ENCODE peak calls at places on chromosomes 11 and 22, in four cellular contexts. E, P, C and B are unnamed samples.

GRCh38 chr11:95076416-95076815 is 9.7 kb downstream of the SRSF8 start:
- DNase-seq in P (peak), E (no peak), C (no peak), B (no peak)

GRCh38 chr22:20487715-20488114 is 7.9 kb downstream of the KLHL22 start:
- DNase-seq in P (no peak), C (no peak), E (no peak), B (no peak)

GRCh38 chr22:20291604-20292063 is 23.5 kb upstream of the RTN4R start:
- DNase-seq in P (no peak), E (no peak), C (no peak), B (no peak)

GRCh38 chr22:35961480-35961902 is 67.1 kb downstream of the RBFOX2 start:
- DNase-seq in C (no peak), P (peak), E (no peak), B (no peak)

GRCh38 chr11:104476898-104477297 is 313.0 kb upstream of the PDGFD start:
- DNase-seq in P (no peak), C (no peak), E (no peak), B (no peak)

GRCh38 chr22:35838849-35839646 is 121.4 kb downstream of the APOL5 start:
- DNase-seq in P (peak), E (no peak), C (no peak), B (no peak)

GRCh38 chr11:130121430-130121978 is 38.1 kb upstream of the ST14 start:
- DNase-seq in C (no peak), P (peak), E (no peak), B (no peak)

GRCh38 chr22:44325718-44326548 is 13.2 kb upstream of the SHISAL1 start:
- DNase-seq in C (no peak), P (peak), E (no peak), B (no peak)

GRCh38 chr11:11641581-11641980 is 19.8 kb upstream of the GALNT18 start:
- DNase-seq in C (no peak), P (no peak), E (no peak), B (no peak)

GRCh38 chr11:112290462-112290894 is 29.8 kb upstream of the PLET1 start:
- DNase-seq in E (no peak), C (no peak), P (peak), B (no peak)

GRCh38 chr11:645536-645935 is 8.5 kb downstream of the DRD4 start:
- DNase-seq in C (no peak), E (no peak), P (no peak), B (no peak)

GRCh38 chr22:26835929-26836528 is 178.6 kb downstream of the MIAT start:
- DNase-seq in P (peak), C (no peak), E (no peak), B (peak)

GRCh38 chr11:133833101-133833898 is 12.0 kb downstream of the SPATA19 start:
- DNase-seq in P (no peak), E (no peak), C (no peak), B (no peak)

GRCh38 chr11:119085523-119085878 is 820 bp downstream of the HMBS start:
- DNase-seq in C (no peak), P (no peak), E (no peak), B (no peak)

GRCh38 chr22:29202231-29203192 is 3.2 kb upstream of the EMID1 start:
- DNase-seq in E (no peak), C (peak), P (peak), B (peak)

GRCh38 chr11:11937957-11938356 is 70.5 kb downstream of the DKK3 start:
- DNase-seq in P (no peak), C (no peak), E (no peak), B (no peak)

GRCh38 chr11:130524132-130524790 is 75.8 kb downstream of the ADAMTS15 start:
- DNase-seq in C (no peak), E (no peak), P (no peak), B (no peak)

GRCh38 chr22:43532301-43533050 is 120.7 kb downstream of the MPPED1 start:
- DNase-seq in P (no peak), C (no peak), E (no peak), B (no peak)

GRCh38 chr22:46443850-46444389 is 93.5 kb downstream of the CELSR1 start:
- DNase-seq in E (no peak), C (no peak), P (no peak), B (no peak)

GRCh38 chr11:73729594-73730206 is 31.2 kb downstream of the RAB6A start:
- DNase-seq in E (no peak), C (no peak), P (no peak), B (no peak)

GRCh38 chr11:60754887-60755286 is 1.8 kb upstream of the MS4A15 start:
- DNase-seq in P (no peak), C (no peak), E (no peak), B (no peak)
- H3K27ac ChIP-seq in P (no peak), C (no peak), E (no peak), B (no peak)

GRCh38 chr11:96758957-96759356 is 369.1 kb downstream of the JRKL start:
- DNase-seq in C (no peak), P (no peak), E (no peak), B (no peak)
- H3K27ac ChIP-seq in C (no peak), P (no peak), E (no peak), B (no peak)

GRCh38 chr11:117179048-117179999 is 781 bp downstream of the SIDT2 start:
- DNase-seq in C (peak), E (no peak), P (peak), B (peak)
- H3K27ac ChIP-seq in C (peak), E (peak), P (peak), B (peak)

GRCh38 chr11:46463701-46464100 is 72.1 kb upstream of the CHRM4 start:
- DNase-seq in C (no peak), P (no peak), E (no peak), B (no peak)
- H3K27ac ChIP-seq in C (no peak), P (no peak), E (no peak), B (no peak)

GRCh38 chr22:41638124-41638523 is 17.0 kb downstream of the XRCC6 start:
- DNase-seq in P (no peak), E (no peak), C (no peak), B (no peak)
- H3K27ac ChIP-seq in P (no peak), E (no peak), C (no peak), B (no peak)

GRCh38 chr22:30307026-30307574 is 17.8 kb upstream of the CASTOR1 start:
- DNase-seq in P (no peak), E (no peak), C (no peak), B (no peak)
- H3K27ac ChIP-seq in P (no peak), E (peak), C (peak), B (peak)